ENCODE peak calls at places on chromosome 13, in seven cellular contexts. U, A, S, M, K, F and P are unnamed samples.

GRCh38 chr13:114101325-114101821 is 31.1 kb downstream of the RASA3 start:
- DNase-seq in U (no peak), A (no peak), S (no peak), M (peak; percentile 26), K (no peak), F (no peak), P (no peak)

GRCh38 chr13:108158746-108159145 is 56.6 kb downstream of the LIG4 start:
- DNase-seq in U (no peak), A (no peak), S (no peak), M (no peak), K (no peak), F (no peak), P (no peak)

GRCh38 chr13:26688286-26688685 is 72.3 kb downstream of the GPR12 start:
- DNase-seq in U (no peak), A (no peak), S (no peak), M (peak; percentile 13), K (no peak), F (no peak), P (peak; percentile 33)

GRCh38 chr13:90302113-90302512 is 1045.4 kb upstream of the MIR17HG start:
- DNase-seq in U (no peak), A (no peak), S (no peak), M (no peak), K (no peak), F (peak; percentile 0), P (no peak)

GRCh38 chr13:59416561-59416960 is 747.2 kb downstream of the DIAPH3 start:
- DNase-seq in U (no peak), A (no peak), S (no peak), M (no peak), K (no peak), F (no peak), P (no peak)

GRCh38 chr13:40983725-40984669 is 35.1 kb downstream of the ELF1 start:
- DNase-seq in U (no peak), A (peak; percentile 22), S (no peak), M (no peak), K (peak; percentile 5), F (no peak), P (no peak)

GRCh38 chr13:50124536-50125305 is 109.5 kb downstream of the KCNRG start:
- DNase-seq in U (peak; percentile 58), A (peak; percentile 95), S (peak; percentile 57), M (no peak), K (peak; percentile 79), F (peak; percentile 62), P (peak; percentile 96)

GRCh38 chr13:27374650-27375049 is 49.8 kb upstream of the GTF3A start:
- DNase-seq in U (peak; percentile 49), A (peak; percentile 70), S (peak; percentile 57), M (peak; percentile 75), K (peak; percentile 92), F (peak; percentile 80), P (peak; percentile 67)

GRCh38 chr13:95023405-95023804 is 277.8 kb downstream of the ABCC4 start:
- DNase-seq in U (no peak), A (no peak), S (no peak), M (no peak), K (peak; percentile 29), F (no peak), P (no peak)

GRCh38 chr13:91381371-91381770 is 17.1 kb upstream of the GPC5 start:
- DNase-seq in U (no peak), A (no peak), S (no peak), M (peak; percentile 31), K (no peak), F (no peak), P (no peak)

GRCh38 chr13:46586766-46587509 is 34.0 kb downstream of the LRCH1 start:
- DNase-seq in U (no peak), A (no peak), S (no peak), M (no peak), K (no peak), F (no peak), P (no peak)

GRCh38 chr13:68927387-68928026 is 1180.1 kb upstream of the ATXN8OS start:
- DNase-seq in U (no peak), A (no peak), S (peak; percentile 2), M (peak; percentile 43), K (peak; percentile 59), F (no peak), P (no peak)

GRCh38 chr13:102191951-102192461 is 209.8 kb downstream of the FGF14 start:
- DNase-seq in U (no peak), A (no peak), S (no peak), M (no peak), K (no peak), F (peak; percentile 3), P (no peak)

GRCh38 chr13:34349091-34349722 is 531.3 kb downstream of the RFC3 start:
- DNase-seq in U (no peak), A (no peak), S (peak; percentile 22), M (no peak), K (no peak), F (peak; percentile 99), P (no peak)

GRCh38 chr13:40343550-40344269 is 322.7 kb downstream of the FOXO1 start:
- DNase-seq in U (no peak), A (no peak), S (no peak), M (no peak), K (no peak), F (no peak), P (no peak)

GRCh38 chr13:43693639-43694038 is 93.1 kb downstream of the ENOX1 start:
- DNase-seq in U (no peak), A (no peak), S (no peak), M (no peak), K (no peak), F (no peak), P (no peak)

GRCh38 chr13:112067121-112067741 is at the start of gene SOX1:
- DNase-seq in U (no peak), A (no peak), S (no peak), M (no peak), K (no peak), F (no peak), P (no peak)

GRCh38 chr13:94967183-94968039 is 255.1 kb upstream of the SOX21 start:
- DNase-seq in U (peak; percentile 37), A (peak; percentile 45), S (peak; percentile 2), M (peak; percentile 46), K (peak; percentile 56), F (peak; percentile 15), P (no peak)

GRCh38 chr13:33927315-33927714 is 109.4 kb downstream of the RFC3 start:
- DNase-seq in U (no peak), A (no peak), S (no peak), M (no peak), K (no peak), F (peak; percentile 44), P (no peak)

GRCh38 chr13:20702530-20702929 is 969 bp upstream of the IL17D start:
- DNase-seq in U (no peak), A (no peak), S (no peak), M (peak; percentile 50), K (no peak), F (no peak), P (no peak)

GRCh38 chr13:27064252-27064995 is 107.2 kb downstream of the USP12 start:
- DNase-seq in U (no peak), A (no peak), S (no peak), M (no peak), K (no peak), F (no peak), P (no peak)

GRCh38 chr13:44303681-44304432 is 69.8 kb upstream of the SERP2 start:
- DNase-seq in U (no peak), A (no peak), S (no peak), M (no peak), K (peak; percentile 67), F (no peak), P (no peak)

GRCh38 chr13:23679214-23679613 is 109.0 kb downstream of the TNFRSF19 start:
- DNase-seq in U (no peak), A (peak; percentile 34), S (peak; percentile 7), M (no peak), K (no peak), F (peak; percentile 68), P (no peak)

GRCh38 chr13:111022241-111022640 is 92.9 kb upstream of the ARHGEF7 start:
- DNase-seq in U (no peak), A (no peak), S (no peak), M (no peak), K (no peak), F (no peak), P (no peak)

GRCh38 chr13:73177911-73178565 is 119.2 kb downstream of the KLF5 start:
- DNase-seq in U (no peak), A (no peak), S (no peak), M (no peak), K (no peak), F (no peak), P (no peak)

GRCh38 chr13:50421457-50422130 is 406.4 kb downstream of the KCNRG start:
- DNase-seq in U (no peak), A (no peak), S (no peak), M (no peak), K (no peak), F (peak; percentile 38), P (no peak)

GRCh38 chr13:98207411-98207810 is 30.3 kb upstream of the RNF113B start:
- DNase-seq in U (no peak), A (no peak), S (peak; percentile 7), M (no peak), K (no peak), F (peak; percentile 79), P (no peak)

GRCh38 chr13:19910336-19911072 is 47.1 kb upstream of the ZMYM5 start:
- DNase-seq in U (no peak), A (no peak), S (peak; percentile 22), M (no peak), K (no peak), F (peak; percentile 53), P (no peak)

GRCh38 chr13:50596776-50597203 is 246.7 kb downstream of the DLEU7 start:
- DNase-seq in U (no peak), A (no peak), S (no peak), M (no peak), K (no peak), F (no peak), P (no peak)